ENCODE peak calls at places on chromosomes 2 and 18, in five cellular contexts. C, V, U, G and X are unnamed samples.

GRCh38 chr2:66305714-66306113 is 129.2 kb upstream of the MEIS1 start:
- DNase-seq in C (no peak), V (peak; percentile 12), U (no peak), G (peak; percentile 79), X (no peak)

GRCh38 chr2:179550849-179551248 is 286.2 kb upstream of the SESTD1 start:
- DNase-seq in C (no peak), V (no peak), U (no peak), G (no peak), X (no peak)

GRCh38 chr2:143034292-143035074 is 94.7 kb upstream of the ARHGAP15 start:
- DNase-seq in C (peak; percentile 62), V (peak; percentile 44), U (peak; percentile 59), G (peak; percentile 39), X (peak; percentile 33)

GRCh38 chr18:48659188-48660009 is 120.6 kb downstream of the CTIF start:
- DNase-seq in C (no peak), V (no peak), U (no peak), G (no peak), X (no peak)

GRCh38 chr18:63376493-63377053 is 9.6 kb upstream of the KDSR start:
- DNase-seq in C (no peak), V (no peak), U (no peak), G (no peak), X (no peak)

GRCh38 chr2:225100269-225100668 is 58.0 kb upstream of the DOCK10 start:
- DNase-seq in C (no peak), V (no peak), U (no peak), G (no peak), X (no peak)

GRCh38 chr2:156864230-156864629 is 393.3 kb upstream of the GALNT5 start:
- DNase-seq in C (no peak), V (no peak), U (no peak), G (no peak), X (no peak)

GRCh38 chr18:76521367-76521766 is 26.3 kb upstream of the ZNF516 start:
- DNase-seq in C (no peak), V (no peak), U (no peak), G (no peak), X (no peak)

GRCh38 chr2:65456886-65457285 is 24.5 kb upstream of the SPRED2 start:
- DNase-seq in C (no peak), V (no peak), U (no peak), G (no peak), X (no peak)

GRCh38 chr18:48589797-48590519 is 51.1 kb downstream of the CTIF start:
- DNase-seq in C (no peak), V (peak; percentile 48), U (no peak), G (peak; percentile 89), X (no peak)

GRCh38 chr2:190547914-190548313 is 13.4 kb upstream of the NEMP2 start:
- DNase-seq in C (no peak), V (no peak), U (no peak), G (no peak), X (no peak)

GRCh38 chr18:58364867-58365533 is 263.9 kb downstream of the ALPK2 start:
- DNase-seq in C (no peak), V (no peak), U (peak; percentile 49), G (no peak), X (no peak)

GRCh38 chr2:237581751-237582746 is 8.5 kb downstream of the RAB17 start:
- DNase-seq in C (no peak), V (peak; percentile 76), U (peak; percentile 63), G (peak; percentile 92), X (peak; percentile 81)

GRCh38 chr18:67425724-67426123 is 90.8 kb downstream of the DSEL start:
- DNase-seq in C (no peak), V (no peak), U (no peak), G (no peak), X (no peak)

GRCh38 chr2:238228700-238229099 is 11.1 kb downstream of the HES6 start:
- DNase-seq in C (no peak), V (no peak), U (no peak), G (no peak), X (peak; percentile 67)

GRCh38 chr2:197804758-197805597 is 585 bp downstream of the PLCL1 start:
- DNase-seq in C (peak; percentile 67), V (peak; percentile 39), U (peak; percentile 53), G (peak; percentile 51), X (no peak)

GRCh38 chr2:20304411-20304810 is 46.2 kb downstream of the PUM2 start:
- DNase-seq in C (no peak), V (no peak), U (no peak), G (no peak), X (no peak)

GRCh38 chr2:20649586-20650375 is 1.1 kb downstream of the HS1BP3 start:
- DNase-seq in C (no peak), V (peak; percentile 71), U (no peak), G (no peak), X (no peak)

GRCh38 chr2:100818606-100819364 is 1.2 kb upstream of the NPAS2 start:
- DNase-seq in C (peak; percentile 54), V (peak; percentile 90), U (peak; percentile 90), G (peak; percentile 72), X (peak; percentile 59)

GRCh38 chr2:207252979-207253640 is 87.4 kb upstream of the KLF7 start:
- DNase-seq in C (no peak), V (peak; percentile 31), U (no peak), G (no peak), X (no peak)

GRCh38 chr2:122063716-122064115 is 308.3 kb downstream of the TSN start:
- DNase-seq in C (no peak), V (no peak), U (no peak), G (no peak), X (no peak)

GRCh38 chr2:30530346-30530745 is 83.3 kb downstream of the LCLAT1 start:
- DNase-seq in C (no peak), V (no peak), U (no peak), G (no peak), X (no peak)

GRCh38 chr2:215811003-215811402 is 202.3 kb downstream of the MREG start:
- DNase-seq in C (no peak), V (no peak), U (no peak), G (no peak), X (no peak)

GRCh38 chr2:239554761-239555565 is 154.1 kb upstream of the HDAC4 start:
- DNase-seq in C (no peak), V (no peak), U (no peak), G (no peak), X (no peak)

GRCh38 chr2:19504400-19505198 is 146.2 kb upstream of the OSR1 start:
- DNase-seq in C (no peak), V (no peak), U (no peak), G (no peak), X (no peak)

GRCh38 chr2:150296795-150297546 is 190.5 kb downstream of the RND3 start:
- DNase-seq in C (no peak), V (no peak), U (no peak), G (no peak), X (no peak)

GRCh38 chr2:209331291-209331844 is 92.5 kb upstream of the MAP2 start:
- DNase-seq in C (no peak), V (no peak), U (peak; percentile 37), G (no peak), X (no peak)

GRCh38 chr2:160372585-160372984 is 121.0 kb downstream of the RBMS1 start:
- DNase-seq in C (no peak), V (no peak), U (no peak), G (no peak), X (no peak)
- H3K4me1 ChIP-seq in C (peaks cover 80% of the 10 kb centered on the region), V (peaks cover 98% of the 10 kb centered on the region), U (peaks cover 35% of the 10 kb centered on the region), G (peaks cover 77% of the 10 kb centered on the region), X (peaks cover 56% of the 10 kb centered on the region)

DNA sequence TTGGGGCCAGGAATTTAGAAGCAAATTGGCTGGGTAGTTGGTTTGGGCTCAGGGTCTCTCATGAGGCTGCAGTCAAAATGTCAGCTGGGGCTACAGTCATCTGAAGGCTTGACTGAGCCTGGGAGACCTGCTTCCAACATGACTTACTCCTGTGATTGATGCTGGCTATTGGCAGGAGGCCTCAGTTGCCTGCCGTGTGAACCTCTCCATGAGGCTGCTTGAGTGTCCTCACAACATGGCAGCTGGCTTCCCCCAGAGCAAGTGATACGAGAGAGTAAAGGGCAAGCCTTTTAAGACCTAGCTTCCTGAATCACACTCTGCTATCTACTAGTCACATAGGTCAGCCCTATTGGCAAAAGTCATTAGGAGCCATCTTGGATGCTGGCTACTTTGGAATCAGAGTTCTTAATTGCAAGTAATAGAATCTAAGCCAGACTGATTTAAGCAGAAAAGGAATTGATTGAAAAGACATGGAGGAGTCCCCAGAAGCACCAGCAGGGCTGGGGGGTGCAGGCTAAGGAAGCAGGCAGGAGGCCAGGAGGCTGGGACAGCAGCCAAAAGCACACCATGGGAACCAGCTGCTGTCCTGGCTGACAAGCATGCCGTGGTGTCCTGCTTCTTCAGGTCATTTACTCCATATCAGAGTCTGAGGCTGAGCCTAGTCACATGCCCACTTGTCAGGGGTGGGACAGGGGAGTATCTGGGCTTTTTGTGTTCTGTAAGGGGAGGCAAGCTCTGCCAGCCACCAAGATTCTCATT is 7.8 kb upstream of the GIGYF2 start:
- DNase-seq in C (no peak), V (peak; percentile 28), U (peak; percentile 31), G (peak; percentile 66), X (no peak)
- H3K4me1 ChIP-seq in C (no peaks in the 10 kb centered on the region), V (peaks cover 3% of the 10 kb centered on the region), U (no peaks in the 10 kb centered on the region), G (peaks cover 7% of the 10 kb centered on the region), X (no peaks in the 10 kb centered on the region)

GRCh38 chr18:12703096-12703567 is 290 bp downstream of the PSMG2 start:
- DNase-seq in C (no peak), V (no peak), U (no peak), G (no peak), X (no peak)

GRCh38 chr18:12701161-12701560 is 1.4 kb downstream of the CEP76 start:
- DNase-seq in C (no peak), V (no peak), U (no peak), G (no peak), X (no peak)

GRCh38 chr18:12702221-12703095 is at the start of the genes CEP76 and PSMG2:
- DNase-seq in C (peak; percentile 91), V (peak; percentile 87), U (peak; percentile 93), G (peak; percentile 97), X (peak; percentile 80)

GRCh38 chr18:12703714-12704113 is 872 bp downstream of the PSMG2 start:
- DNase-seq in C (no peak), V (no peak), U (no peak), G (no peak), X (no peak)

DNA sequence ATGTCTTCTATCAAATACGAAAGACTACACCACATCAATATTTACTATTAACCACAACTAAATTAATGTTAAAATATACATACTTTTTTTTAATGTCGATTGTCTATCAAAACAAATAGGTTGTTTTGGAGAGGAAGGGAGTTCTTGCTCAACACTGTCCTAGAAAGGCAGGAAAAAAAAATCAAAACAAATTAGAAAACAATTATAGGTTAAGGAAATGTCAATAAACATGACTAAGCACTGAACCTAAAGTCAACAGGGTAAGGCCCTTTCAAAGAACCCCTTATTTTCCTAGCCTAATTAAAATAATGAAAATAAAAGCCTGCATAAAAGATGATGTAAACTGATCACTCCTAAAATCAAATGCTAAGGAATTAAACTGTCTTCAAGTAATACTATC is 2.8 kb downstream of the CEP76 start:
- DNase-seq in C (no peak), V (no peak), U (no peak), G (no peak), X (no peak)
- H3K4me1 ChIP-seq in C (peaks cover 25% of the 10 kb centered on the region), V (peaks cover 29% of the 10 kb centered on the region), U (no peaks in the 10 kb centered on the region), G (peaks cover 17% of the 10 kb centered on the region), X (no peaks in the 10 kb centered on the region)

GRCh38 chr2:108270346-108270745 is 18.3 kb upstream of the SULT1C2 start:
- DNase-seq in C (no peak), V (no peak), U (no peak), G (no peak), X (no peak)

GRCh38 chr2:108263425-108263824 is 23.7 kb downstream of the SULT1C3 start:
- DNase-seq in C (no peak), V (no peak), U (no peak), G (no peak), X (no peak)

GRCh38 chr2:108268001-108268400 is 20.7 kb upstream of the SULT1C2 start:
- DNase-seq in C (no peak), V (no peak), U (no peak), G (no peak), X (no peak)

GRCh38 chr2:108266218-108266617 is 22.5 kb upstream of the SULT1C2 start:
- DNase-seq in C (no peak), V (no peak), U (no peak), G (no peak), X (no peak)

GRCh38 chr2:108267117-108267516 is 21.6 kb upstream of the SULT1C2 start:
- DNase-seq in C (no peak), V (no peak), U (no peak), G (no peak), X (peak; percentile 31)
- H3K4me1 ChIP-seq in C (no peaks in the 10 kb centered on the region), V (no peaks in the 10 kb centered on the region), U (no peaks in the 10 kb centered on the region), G (no peaks in the 10 kb centered on the region), X (no peaks in the 10 kb centered on the region)